ENCODE peak calls at places on chromosomes 5 and 9, in seven cellular contexts. R, B, V, F, Z, T and E are unnamed samples.

GRCh38 chr5:20570486-20570885 is 582.5 kb upstream of the CDH18 start:
- DNase-seq in R (no peak), B (no peak), V (no peak), F (no peak), Z (no peak), T (no peak), E (no peak)

GRCh38 chr9:38094165-38094564 is 25.1 kb upstream of the SHB start:
- DNase-seq in R (peak; percentile 26), B (no peak), V (no peak), F (no peak), Z (no peak), T (no peak), E (no peak)

GRCh38 chr5:76084496-76085285 is 1.5 kb downstream of the SV2C start:
- DNase-seq in R (no peak), B (no peak), V (no peak), F (no peak), Z (no peak), T (no peak), E (no peak)

GRCh38 chr9:109242751-109243150 is 75.7 kb upstream of the FRRS1L start:
- DNase-seq in R (no peak), B (no peak), V (no peak), F (no peak), Z (no peak), T (no peak), E (no peak)

GRCh38 chr5:137055271-137055872 is 443.8 kb downstream of the SPOCK1 start:
- DNase-seq in R (no peak), B (no peak), V (no peak), F (no peak), Z (no peak), T (no peak), E (no peak)

GRCh38 chr9:88829276-88829675 is 162.0 kb upstream of the S1PR3 start:
- DNase-seq in R (no peak), B (no peak), V (no peak), F (no peak), Z (no peak), T (no peak), E (no peak)

GRCh38 chr9:130885422-130886375 is 10.9 kb downstream of the QRFP start:
- DNase-seq in R (no peak), B (no peak), V (no peak), F (no peak), Z (no peak), T (no peak), E (no peak)

GRCh38 chr5:120082316-120083068 is 381.6 kb upstream of the PRR16 start:
- DNase-seq in R (no peak), B (no peak), V (no peak), F (no peak), Z (no peak), T (no peak), E (no peak)

GRCh38 chr9:105475302-105475701 is 27.5 kb downstream of the FSD1L start:
- DNase-seq in R (no peak), B (no peak), V (no peak), F (no peak), Z (peak; percentile 15), T (no peak), E (peak; percentile 22)

GRCh38 chr9:131738838-131739191 is 1.1 kb downstream of the RAPGEF1 start:
- DNase-seq in R (no peak), B (no peak), V (no peak), F (no peak), Z (no peak), T (peak; percentile 52), E (no peak)

GRCh38 chr5:3517331-3517730 is 78.3 kb upstream of the IRX1 start:
- DNase-seq in R (peak; percentile 3), B (no peak), V (no peak), F (no peak), Z (no peak), T (no peak), E (no peak)

DNA sequence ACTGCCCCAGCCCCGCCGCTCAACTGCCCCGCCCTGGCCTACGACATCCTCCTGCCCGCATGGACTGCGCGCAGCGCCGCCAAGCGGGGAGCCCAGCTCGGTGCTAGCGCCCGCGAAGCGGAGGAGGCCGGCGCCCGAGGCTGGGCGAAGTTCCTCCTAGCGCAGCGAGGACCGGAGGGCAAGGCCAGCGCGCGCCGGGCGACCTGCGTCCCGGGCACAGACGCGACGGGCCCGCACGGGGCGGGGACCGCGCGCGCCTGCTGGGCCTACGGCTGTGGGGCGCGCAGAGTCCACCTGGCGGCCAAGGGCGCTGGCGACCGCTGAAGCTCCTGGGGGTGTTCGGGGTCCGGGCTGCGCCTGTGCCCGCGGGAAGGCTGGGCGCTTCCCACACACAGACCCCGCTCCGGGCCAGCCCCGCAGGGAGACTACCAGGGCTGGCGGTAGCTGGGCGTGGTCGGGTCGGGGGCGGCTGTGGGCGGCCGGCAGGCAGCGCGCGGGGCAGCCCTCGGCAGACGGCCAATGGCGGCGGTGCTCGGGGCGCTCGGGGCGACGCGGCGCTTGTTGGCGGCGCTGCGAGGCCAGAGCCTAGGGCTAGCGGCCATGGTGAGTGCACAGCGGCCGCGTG is at the start of gene PCBD2:
- DNase-seq in R (peak; percentile 97), B (peak; percentile 73), V (peak; percentile 87), F (peak; percentile 83), Z (peak; percentile 90), T (peak; percentile 93), E (peak; percentile 96)
- TF ChIP-seq POLR2A in R (no peak), B (peak; percentile 82), V (peak; percentile 68), F (peak; percentile 53), Z (peak; percentile 79), T (no peak), E (peak; percentile 72)

DNA sequence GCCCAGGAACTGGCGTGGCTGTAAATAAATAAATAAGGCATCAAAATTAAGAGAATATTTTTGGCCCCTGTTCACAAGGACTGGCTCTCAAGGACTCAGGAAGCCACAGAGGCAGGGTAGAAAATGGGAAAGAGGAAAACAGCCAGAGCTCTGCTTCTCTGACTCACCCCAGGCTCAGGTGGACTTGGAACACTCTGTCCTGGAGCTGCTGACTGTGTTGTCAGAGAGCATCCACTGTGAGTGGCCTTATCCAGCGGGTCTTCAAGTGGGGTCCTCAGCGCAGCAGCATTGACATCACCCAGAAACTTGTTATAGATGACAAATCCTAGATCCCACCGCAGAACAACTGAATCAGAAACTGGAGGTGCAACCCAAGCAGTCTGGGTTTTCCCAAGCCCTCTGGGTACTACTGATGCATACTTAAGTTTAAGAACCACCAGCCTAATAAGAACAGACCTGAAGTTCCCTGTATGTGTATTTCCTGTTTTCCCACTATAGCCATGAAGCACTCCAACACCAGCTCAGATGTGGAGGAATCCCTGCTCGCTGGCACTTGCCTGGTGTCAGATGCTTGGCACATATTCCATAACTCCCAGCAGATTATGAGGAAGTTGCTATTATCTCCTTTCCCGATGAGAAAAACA is 20.5 kb downstream of the ADRA1B start:
- DNase-seq in R (no peak), B (no peak), V (no peak), F (no peak), Z (no peak), T (no peak), E (no peak)
- TF ChIP-seq CTCF in R (no peak), B (no peak), V (no peak), F (no peak), Z (no peak), T (no peak), E (no peak)

DNA sequence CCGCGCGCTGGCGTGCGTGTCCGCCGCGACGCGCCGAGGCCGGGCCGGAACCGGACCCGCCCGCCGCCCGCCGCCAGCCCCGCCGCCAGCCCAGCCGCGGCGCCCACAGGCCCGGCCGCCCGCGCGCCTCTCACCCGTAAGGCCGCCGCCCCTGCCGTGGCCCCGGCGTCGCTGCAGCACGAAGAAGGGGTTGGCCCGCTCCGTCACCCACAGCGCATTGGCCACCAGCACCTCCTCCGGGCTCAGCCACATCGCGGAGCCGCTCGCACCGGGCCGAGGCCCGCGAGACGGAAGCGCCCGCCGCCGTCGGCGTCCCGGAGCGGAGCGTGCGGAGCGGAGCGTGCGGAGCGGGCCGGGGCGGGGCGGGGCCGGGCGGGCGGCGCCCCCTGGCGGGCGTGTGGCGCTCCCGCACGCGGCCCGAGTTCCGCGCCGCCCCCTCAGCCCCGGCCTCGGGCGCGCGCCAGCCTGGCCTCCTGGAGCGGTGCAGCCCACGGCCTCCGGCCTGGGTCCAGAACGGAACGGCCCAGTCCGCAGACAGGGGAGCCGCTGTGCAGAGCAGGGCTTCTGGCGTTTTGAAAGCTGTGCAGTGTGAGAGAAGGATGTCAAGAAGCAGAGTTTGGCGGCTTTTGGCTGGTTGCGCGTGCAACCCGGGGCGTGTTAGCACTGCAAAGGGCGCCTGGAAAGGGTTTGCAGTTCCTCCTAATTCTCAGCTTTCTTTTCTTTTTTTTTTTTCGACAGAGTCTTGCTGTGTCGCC is at the start of gene TBC1D9B:
- DNase-seq in R (peak; percentile 92), B (no peak), V (peak; percentile 84), F (no peak), Z (peak; percentile 45), T (peak; percentile 69), E (peak; percentile 76)
- TF ChIP-seq POLR2A in R (no peak), B (peak; percentile 85), V (no peak), F (peak; percentile 81), Z (peak; percentile 80), T (no peak), E (peak; percentile 61)

GRCh38 chr9:34253460-34253837 is 74.6 kb downstream of the UBAP1 start:
- DNase-seq in R (peak; percentile 83), B (no peak), V (no peak), F (no peak), Z (no peak), T (no peak), E (peak; percentile 43)
- TF ChIP-seq CTCF in R (no peak), B (no peak), V (peak; percentile 8), F (no peak), Z (no peak), T (no peak), E (no peak)